ENCODE peak calls at places on chromosomes 2 and 18, in five cellular contexts. Q, P, G, W and X are unnamed samples.
A peak's percentile ranks its signal among the peaks of the same experiment; 100 is the strongest.

GRCh38 chr18:73646196-73646595 is 501.4 kb downstream of the FBXO15 start:
- DNase-seq in Q (no peak), P (peak; percentile 40), G (no peak), W (no peak), X (no peak)

GRCh38 chr2:138071720-138072719 is 107.7 kb downstream of the HNMT start:
- DNase-seq in Q (no peak), P (peak; percentile 97), G (no peak), W (no peak), X (no peak)

GRCh38 chr18:62784338-62784965 is 69.1 kb downstream of the PHLPP1 start:
- DNase-seq in Q (no peak), P (no peak), G (no peak), W (no peak), X (peak; percentile 19)

GRCh38 chr2:160426604-160427003 is 67.0 kb downstream of the RBMS1 start:
- DNase-seq in Q (no peak), P (no peak), G (no peak), W (no peak), X (no peak)

GRCh38 chr2:101200714-101201113 is 49.5 kb upstream of the TBC1D8 start:
- DNase-seq in Q (no peak), P (peak; percentile 87), G (no peak), W (peak; percentile 11), X (no peak)

GRCh38 chr18:3209859-3210569 is 9.8 kb downstream of the MYOM1 start:
- DNase-seq in Q (no peak), P (peak; percentile 71), G (no peak), W (no peak), X (no peak)

GRCh38 chr18:27871731-27872130 is 305.2 kb downstream of the CDH2 start:
- DNase-seq in Q (no peak), P (no peak), G (no peak), W (no peak), X (no peak)

GRCh38 chr2:9803023-9803805 is 40.1 kb upstream of the TAF1B start:
- DNase-seq in Q (no peak), P (no peak), G (no peak), W (peak; percentile 28), X (no peak)

GRCh38 chr18:6255121-6255742 is 159.5 kb downstream of the L3MBTL4 start:
- DNase-seq in Q (no peak), P (no peak), G (no peak), W (no peak), X (no peak)

GRCh38 chr2:144583741-144584453 is 64.0 kb upstream of the ZEB2 start:
- DNase-seq in Q (no peak), P (peak; percentile 89), G (no peak), W (no peak), X (no peak)

GRCh38 chr2:227576110-227576509 is 22.6 kb upstream of the SCYGR2 start:
- DNase-seq in Q (no peak), P (no peak), G (no peak), W (no peak), X (no peak)

GRCh38 chr2:201964631-201965206 is 68.9 kb upstream of the FZD7 start:
- DNase-seq in Q (no peak), P (no peak), G (no peak), W (no peak), X (no peak)

GRCh38 chr2:228681426-228681825 is 499.9 kb upstream of the SPHKAP start:
- DNase-seq in Q (no peak), P (peak; percentile 66), G (no peak), W (no peak), X (no peak)

GRCh38 chr2:198314559-198315153 is 510.3 kb downstream of the PLCL1 start:
- DNase-seq in Q (no peak), P (peak; percentile 57), G (no peak), W (peak; percentile 13), X (no peak)

GRCh38 chr2:71510196-71510807 is 56.9 kb downstream of the DYSF start:
- DNase-seq in Q (peak; percentile 72), P (peak; percentile 73), G (peak; percentile 50), W (peak; percentile 81), X (no peak)

GRCh38 chr2:203830294-203831055 is 37.1 kb upstream of the CTLA4 start:
- DNase-seq in Q (no peak), P (no peak), G (peak; percentile 78), W (no peak), X (no peak)

GRCh38 chr2:148996805-148997204 is 41.7 kb upstream of the LYPD6B start:
- DNase-seq in Q (no peak), P (no peak), G (no peak), W (no peak), X (no peak)

GRCh38 chr2:239122711-239123110 is 274.8 kb downstream of the TWIST2 start:
- DNase-seq in Q (no peak), P (no peak), G (no peak), W (no peak), X (no peak)

GRCh38 chr2:161418715-161419337 is 2.7 kb downstream of the TBR1 start:
- DNase-seq in Q (no peak), P (no peak), G (no peak), W (no peak), X (no peak)

GRCh38 chr2:63399171-63399570 is 189.1 kb downstream of the WDPCP start:
- DNase-seq in Q (no peak), P (no peak), G (no peak), W (no peak), X (no peak)

GRCh38 chr2:128365217-128365905 is 46.7 kb upstream of the HS6ST1 start:
- DNase-seq in Q (no peak), P (no peak), G (no peak), W (no peak), X (no peak)

GRCh38 chr2:212815453-212815852 is 276.9 kb upstream of the ERBB4 start:
- DNase-seq in Q (no peak), P (no peak), G (no peak), W (no peak), X (no peak)

GRCh38 chr2:190625691-190626090 is 23.2 kb upstream of the NAB1 start:
- DNase-seq in Q (no peak), P (no peak), G (no peak), W (no peak), X (no peak)

GRCh38 chr2:190136259-190136658 is 73.7 kb upstream of the MSTN start:
- DNase-seq in Q (no peak), P (no peak), G (no peak), W (no peak), X (no peak)